ENCODE peak calls at places on chromosomes 7 and 10, in ten cellular contexts. M, R, U, H, I, P, W, F, Z and O are unnamed samples.

GRCh38 chr10:7260912-7261700 is 149.7 kb downstream of the SFMBT2 start:
- DNase-seq in I (peak), F (no peak), Z (no peak), H (no peak), P (peak), M (no peak), W (no peak), R (peak), U (peak), O (no peak)

GRCh38 chr7:73865738-73866445 is 4.9 kb downstream of the TMEM270 start:
- DNase-seq in U (peak), F (peak), Z (no peak), M (no peak), H (no peak), R (peak), I (peak), P (peak), W (no peak), O (no peak)

GRCh38 chr7:44292876-44293560 is 32.4 kb downstream of the CAMK2B start:
- DNase-seq in Z (no peak), R (no peak), M (no peak), I (no peak), P (no peak), F (peak), U (no peak), H (no peak), W (peak), O (peak)

GRCh38 chr7:57867884-57868701 is 418.1 kb downstream of the ZNF716 start:
- DNase-seq in M (peak), R (no peak), H (no peak), P (peak), W (no peak), F (no peak), U (no peak), Z (no peak), I (peak), O (no peak)

GRCh38 chr7:75623390-75624133 is 115.2 kb downstream of the HIP1 start:
- DNase-seq in Z (no peak), R (no peak), H (no peak), I (peak), M (peak), U (no peak), F (no peak), W (no peak), P (no peak), O (no peak)

GRCh38 chr7:155337946-155338631 is 40.4 kb downstream of the INSIG1 start:
- DNase-seq in W (no peak), R (no peak), Z (no peak), M (no peak), P (no peak), I (no peak), F (no peak), U (no peak), H (no peak), O (peak)

GRCh38 chr7:142053988-142054387 is 57.5 kb upstream of the MGAM2 start:
- DNase-seq in I (peak), Z (no peak), F (no peak), W (no peak), R (peak), M (no peak), P (no peak), U (peak), H (peak), O (no peak)

GRCh38 chr7:147803625-147804024 is 786.9 kb upstream of the C7orf33 start:
- DNase-seq in I (no peak), F (no peak), M (no peak), W (no peak), P (no peak), R (no peak), H (no peak), Z (no peak), U (no peak), O (no peak)

GRCh38 chr7:94595717-94596116 is 60.2 kb downstream of the SGCE start:
- DNase-seq in H (no peak), Z (no peak), F (no peak), P (no peak), M (no peak), R (no peak), W (no peak), U (no peak), I (no peak), O (no peak)

GRCh38 chr10:86301971-86302370 is 64.6 kb downstream of the GRID1 start:
- DNase-seq in H (no peak), P (no peak), I (no peak), W (no peak), F (no peak), R (no peak), U (no peak), Z (no peak), M (no peak), O (no peak)

GRCh38 chr7:50339990-50340500 is 35.5 kb downstream of the IKZF1 start:
- DNase-seq in W (no peak), P (no peak), F (no peak), H (no peak), M (no peak), R (no peak), Z (no peak), I (no peak), U (no peak), O (no peak)

GRCh38 chr7:26090927-26091519 is 61.0 kb upstream of the NFE2L3 start:
- DNase-seq in W (no peak), F (no peak), U (peak), R (peak), I (peak), Z (peak), M (no peak), P (peak), H (peak), O (no peak)

GRCh38 chr10:60295028-60295937 is 94.4 kb downstream of the ANK3 start:
- DNase-seq in Z (peak), P (no peak), M (no peak), F (no peak), W (no peak), U (no peak), H (no peak), I (no peak), R (no peak), O (no peak)

GRCh38 chr7:83987764-83988163 is 206.8 kb downstream of the SEMA3A start:
- DNase-seq in P (no peak), U (no peak), M (no peak), H (no peak), W (no peak), R (no peak), F (no peak), Z (no peak), I (no peak), O (no peak)

GRCh38 chr10:19876570-19876969 is 60.3 kb downstream of the PLXDC2 start:
- DNase-seq in H (no peak), F (no peak), M (no peak), P (no peak), I (no peak), U (no peak), Z (no peak), W (no peak), R (no peak), O (no peak)

GRCh38 chr10:100347568-100348195 is 649 bp downstream of the SCD start:
- DNase-seq in W (no peak), M (no peak), F (no peak), I (no peak), P (no peak), H (no peak), Z (no peak), R (no peak), U (no peak), O (no peak)

GRCh38 chr7:30700941-30701340 is 18.7 kb upstream of the CRHR2 start:
- DNase-seq in W (no peak), P (no peak), I (no peak), H (no peak), R (no peak), U (no peak), F (no peak), Z (no peak), M (no peak), O (no peak)

GRCh38 chr10:87829986-87830732 is 12.1 kb upstream of the ATAD1 start:
- DNase-seq in I (no peak), Z (no peak), M (no peak), H (no peak), F (no peak), W (no peak), U (no peak), R (no peak), P (no peak), O (no peak)

GRCh38 chr10:129694633-129695356 is 227.8 kb downstream of the MGMT start:
- DNase-seq in Z (no peak), P (no peak), F (peak), R (peak), H (no peak), W (no peak), I (peak), U (no peak), M (no peak), O (peak)

GRCh38 chr7:123798527-123799188 is 46.3 kb upstream of the HYAL4 start:
- DNase-seq in R (no peak), M (no peak), H (no peak), U (no peak), I (no peak), F (no peak), Z (no peak), P (peak), W (no peak), O (no peak)

GRCh38 chr7:155665957-155666287 is 21.5 kb downstream of the RBM33 start:
- DNase-seq in Z (no peak), H (peak), U (peak), M (no peak), I (peak), R (peak), P (peak), W (no peak), F (no peak), O (no peak)

GRCh38 chr10:43209651-43210141 is 57.2 kb downstream of the RASGEF1A start:
- DNase-seq in Z (no peak), R (no peak), P (no peak), W (peak), U (no peak), F (no peak), M (peak), I (no peak), H (no peak), O (peak)

GRCh38 chr7:55254596-55255500 is 110.3 kb upstream of the LANCL2 start:
- DNase-seq in P (peak), I (peak), Z (peak), H (peak), M (peak), F (peak), U (peak), R (peak), W (peak), O (peak)

GRCh38 chr7:24705481-24705954 is 51.7 kb downstream of the GSDME start:
- DNase-seq in W (no peak), R (no peak), F (no peak), P (no peak), U (no peak), I (no peak), Z (no peak), M (no peak), H (no peak), O (no peak)

GRCh38 chr7:24732646-24733413 is 24.4 kb downstream of the GSDME start:
- DNase-seq in I (peak), H (no peak), R (peak), Z (no peak), W (no peak), F (no peak), U (peak), M (no peak), P (peak), O (no peak)

GRCh38 chr10:8102708-8103401 is 48.4 kb downstream of the GATA3 start:
- DNase-seq in Z (no peak), W (no peak), M (no peak), U (no peak), I (no peak), P (no peak), H (no peak), F (no peak), R (no peak), O (no peak)

GRCh38 chr10:31321396-31321941 is 2.5 kb downstream of the ZEB1 start:
- DNase-seq in F (no peak), Z (no peak), W (no peak), P (no peak), I (peak), U (peak), H (no peak), M (no peak), R (peak), O (no peak)

GRCh38 chr7:137715546-137715945 is 131.2 kb downstream of the DGKI start:
- DNase-seq in I (no peak), M (no peak), P (no peak), H (no peak), Z (no peak), F (no peak), U (peak), R (peak), W (no peak), O (no peak)

GRCh38 chr7:147245274-147245673 is 1128.7 kb downstream of the CNTNAP2 start:
- DNase-seq in M (no peak), R (peak), H (peak), P (peak), F (no peak), Z (peak), W (no peak), I (peak), U (peak), O (no peak)

GRCh38 chr7:99617187-99617781 is 538 bp downstream of the ZSCAN25 start:
- DNase-seq in W (no peak), Z (no peak), M (no peak), I (no peak), U (no peak), H (no peak), R (no peak), F (no peak), P (no peak), O (peak)

GRCh38 chr7:105215182-105215581 is 173.5 kb downstream of the SRPK2 start:
- DNase-seq in P (no peak), H (no peak), Z (no peak), W (no peak), M (no peak), F (no peak), I (no peak), R (no peak), U (no peak), O (no peak)

GRCh38 chr10:92327445-92328433 is 36.8 kb downstream of the MARCHF5 start:
- DNase-seq in M (no peak), F (no peak), W (no peak), U (no peak), Z (no peak), I (no peak), H (no peak), R (peak), P (no peak), O (no peak)

GRCh38 chr10:108787932-108788331 is 1135.4 kb downstream of the XPNPEP1 start:
- DNase-seq in I (no peak), F (no peak), P (peak), W (no peak), H (no peak), U (peak), M (no peak), R (peak), Z (no peak), O (no peak)

GRCh38 chr10:71647526-71648354 is 71.8 kb downstream of the C10orf105 start:
- DNase-seq in P (no peak), F (no peak), H (no peak), I (no peak), Z (no peak), R (peak), W (no peak), M (no peak), U (no peak), O (no peak)

GRCh38 chr7:19030280-19030679 is 87.2 kb downstream of the TWIST1 start:
- DNase-seq in M (no peak), H (no peak), P (peak), U (peak), R (peak), I (no peak), W (no peak), Z (no peak), F (no peak), O (no peak)

GRCh38 chr10:132551093-132551807 is 13.7 kb downstream of the INPP5A start:
- DNase-seq in R (no peak), H (no peak), P (no peak), F (no peak), W (peak), M (no peak), U (no peak), I (no peak), Z (no peak), O (no peak)
- H3K4me3 ChIP-seq in R (no peak), H (no peak), P (no peak), F (no peak), W (no peak), M (no peak), U (no peak), I (no peak), Z (no peak), O (no peak)

DNA sequence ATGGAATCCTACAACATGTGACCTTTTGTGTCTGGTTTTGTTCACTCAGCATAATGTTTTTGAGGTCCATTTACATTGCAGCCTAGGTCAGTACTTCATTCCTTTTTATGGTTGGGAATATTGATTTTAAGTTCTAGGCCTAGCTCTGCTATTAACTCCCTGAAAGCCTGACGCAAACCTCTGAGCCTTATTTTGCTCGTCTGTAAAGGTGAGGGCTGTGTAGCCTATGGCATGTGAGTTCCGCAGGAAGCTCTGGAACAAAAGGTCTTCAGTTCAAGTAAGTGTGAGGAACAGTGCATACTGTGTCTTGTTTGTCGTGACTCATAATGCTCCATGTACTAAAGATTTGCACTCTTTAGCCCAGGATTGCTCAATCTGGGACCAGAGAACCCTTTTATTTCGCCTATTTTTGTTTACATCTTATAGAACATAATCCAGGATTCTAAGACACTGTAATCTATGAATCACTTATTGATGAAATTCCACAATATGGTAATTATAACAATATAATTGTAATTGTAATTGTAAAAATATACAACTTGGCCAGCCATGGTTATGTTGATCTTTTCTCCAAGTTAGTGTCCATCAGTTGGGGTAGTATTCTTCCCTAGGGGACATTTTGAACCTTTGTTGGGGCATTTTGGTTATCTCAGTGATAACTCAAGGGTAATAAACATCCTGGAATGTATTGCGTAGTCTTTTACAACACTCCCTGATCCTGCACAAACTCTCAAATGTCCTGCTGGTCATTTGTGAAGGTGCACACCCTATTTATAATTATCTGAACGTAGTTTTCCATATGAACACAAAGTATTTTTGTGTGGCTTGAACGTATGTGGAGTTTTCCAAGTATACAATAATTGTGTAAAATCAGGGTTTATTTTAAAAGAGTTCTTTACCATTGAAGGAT is 184.7 kb downstream of the VTI1A start:
- DNase-seq in M (no peak), Z (no peak), P (no peak), F (no peak), H (no peak), I (peak), W (no peak), R (peak), U (peak), O (no peak)
- TF ChIP-seq CTCF in M (no peak), Z (no peak), P (no peak), F (no peak), H (no peak), I (no peak), W (no peak), R (no peak), U (no peak), O (no peak)

GRCh38 chr7:4766666-4767530 is 8.5 kb upstream of the AP5Z1 start:
- DNase-seq in H (no peak), P (no peak), I (no peak), F (no peak), Z (no peak), M (no peak), W (no peak), R (no peak), U (no peak), O (no peak)

GRCh38 chr7:4764402-4765007 is 10.9 kb upstream of the AP5Z1 start:
- DNase-seq in H (no peak), R (no peak), F (no peak), P (no peak), W (no peak), M (no peak), Z (no peak), U (no peak), I (no peak), O (no peak)

GRCh38 chr7:4763091-4763793 is 12.2 kb upstream of the AP5Z1 start:
- DNase-seq in Z (no peak), P (no peak), H (no peak), F (no peak), U (no peak), I (no peak), R (no peak), W (no peak), M (no peak), O (no peak)

GRCh38 chr7:4763794-4764185 is 11.6 kb upstream of the AP5Z1 start:
- DNase-seq in U (no peak), Z (no peak), H (no peak), R (no peak), M (no peak), F (no peak), W (no peak), P (no peak), I (no peak), O (no peak)

DNA sequence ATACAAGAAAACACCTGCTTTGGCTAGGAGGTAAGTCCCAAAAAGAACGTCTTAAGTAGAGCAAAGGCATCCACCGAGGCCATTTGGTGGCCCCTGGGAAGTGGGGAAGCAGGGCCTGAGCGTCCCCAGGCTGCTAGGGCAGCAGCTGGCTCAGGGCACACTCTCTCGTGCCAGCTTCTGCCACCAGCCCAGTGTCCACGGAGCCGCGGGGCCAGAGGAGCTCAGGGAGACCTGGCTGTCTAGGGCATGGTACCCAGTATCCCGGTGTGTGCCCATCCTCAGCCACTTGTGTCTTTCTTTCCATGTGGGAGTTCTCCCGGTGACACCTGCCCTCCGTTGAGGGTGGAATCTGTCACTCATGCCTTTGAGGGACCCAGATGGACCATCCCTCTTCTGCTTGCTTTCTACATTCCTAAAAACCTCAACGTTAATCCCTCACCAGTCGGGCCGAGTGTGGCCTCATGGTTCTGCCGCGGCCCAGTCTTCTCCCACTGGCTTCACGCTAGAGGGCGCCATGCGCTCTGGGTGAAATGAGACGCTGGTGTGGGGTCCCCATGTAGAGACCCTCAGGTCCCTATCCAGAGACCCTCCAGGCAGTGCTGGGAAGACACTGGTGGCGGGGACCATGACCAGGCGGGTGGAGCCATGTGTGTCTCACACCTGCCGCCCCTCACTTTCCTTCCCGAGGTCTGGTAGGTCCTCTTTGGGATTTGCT is 9.5 kb upstream of the AP5Z1 start:
- DNase-seq in Z (no peak), R (no peak), U (no peak), I (no peak), W (no peak), H (no peak), P (no peak), M (no peak), F (no peak), O (no peak)
- H3K4me3 ChIP-seq in Z (no peak), R (no peak), U (no peak), I (no peak), W (no peak), H (no peak), P (no peak), M (no peak), F (no peak), O (no peak)

GRCh38 chr10:58477902-58478301 is 34.8 kb upstream of the BICC1 start:
- DNase-seq in Z (no peak), R (no peak), W (no peak), U (no peak), H (no peak), I (peak), M (no peak), P (no peak), F (no peak), O (no peak)
- TF ChIP-seq CTCF in Z (no peak), R (no peak), W (no peak), U (peak), H (no peak), I (peak), M (no peak), P (no peak), F (no peak), O (no peak)

DNA sequence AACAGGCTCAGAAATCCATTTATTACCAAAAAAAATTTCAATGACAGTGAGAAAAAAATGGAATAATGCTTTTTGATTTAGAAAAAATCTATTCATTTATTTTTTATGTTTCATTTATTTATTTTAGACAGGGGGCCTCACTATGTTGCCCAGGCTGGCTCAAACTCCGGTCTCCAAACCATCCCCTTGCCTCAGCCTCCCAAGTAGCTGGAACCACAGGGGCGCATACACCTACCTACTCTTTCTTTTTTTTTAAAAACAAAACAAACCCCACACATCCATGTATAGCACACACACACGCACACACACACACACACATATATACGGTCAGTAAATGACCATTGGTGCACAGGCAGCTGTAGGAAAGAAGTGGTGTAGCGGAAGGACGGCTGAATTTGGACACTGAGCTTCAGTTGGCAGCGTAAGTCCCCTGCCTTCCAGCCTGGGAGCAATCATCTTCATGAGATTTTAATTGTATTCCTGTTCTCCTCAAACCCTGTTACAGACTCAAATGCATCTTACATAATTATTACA is 28.8 kb downstream of the ARL4A start:
- DNase-seq in P (no peak), I (peak), U (no peak), R (no peak), M (no peak), H (no peak), W (no peak), Z (no peak), F (no peak), O (no peak)
- H3K4me3 ChIP-seq in P (no peak), I (no peak), U (peak), R (no peak), M (no peak), H (no peak), W (no peak), Z (no peak), F (no peak), O (no peak)

GRCh38 chr7:95690367-95690947 is 81.9 kb upstream of the DYNC1I1 start:
- DNase-seq in M (no peak), R (peak), Z (no peak), P (peak), I (peak), U (peak), H (peak), W (no peak), F (no peak), O (no peak)
- TF ChIP-seq CTCF in M (peak), R (peak), Z (peak), P (peak), I (peak), U (peak), H (peak), W (peak), F (peak), O (no peak)